ENCODE peak calls at places on chromosomes 3 and 15, in nine cellular contexts. X is AG08395; M is HS-27A; E is mucosa of gallbladder; G is HT-29; L is stimulated activated CD4-positive, alpha-beta T cell treated with anti-CD3 and anti-CD28 coated beads, TNF-alpha, amount 100 ng/mL, for 4 hours; B is central memory CD4-positive, alpha-beta T cell; C is DMS53; Q is lower lobe of right lung. Z is an unnamed sample.

GRCh38 chr15:101124731-101125558 is 126.9 kb downstream of the CHSY1 start:
- DNase-seq in Q (no peak), E (no peak), L (no peak), M (peak), C (no peak), G (no peak), X (peak), B (no peak), Z (no peak)

GRCh38 chr15:31481157-31481556 is 154.5 kb downstream of the KLF13 start:
- DNase-seq in M (no peak), X (no peak), E (no peak), B (no peak), Q (no peak), C (no peak), G (no peak), L (no peak), Z (no peak)

GRCh38 chr3:27353221-27353620 is 16.0 kb downstream of the NEK10 start:
- DNase-seq in B (no peak), Q (no peak), X (no peak), C (no peak), M (no peak), G (no peak), L (no peak), E (no peak), Z (no peak)

GRCh38 chr3:9876991-9877390 is 3.1 kb downstream of the CIDEC start:
- DNase-seq in M (no peak), B (no peak), L (no peak), E (no peak), X (no peak), Q (no peak), G (no peak), C (no peak), Z (no peak)

GRCh38 chr3:192887047-192887446 is 30.6 kb downstream of the MB21D2 start:
- DNase-seq in X (no peak), E (peak), G (no peak), L (no peak), Q (no peak), M (no peak), C (no peak), B (no peak), Z (peak)

GRCh38 chr3:12004741-12005513 is 739 bp downstream of the SYN2 start:
- DNase-seq in X (no peak), L (no peak), Q (peak), E (no peak), B (no peak), G (no peak), C (peak), M (no peak), Z (no peak)

GRCh38 chr3:16587047-16587702 is 18.0 kb downstream of the DAZL start:
- DNase-seq in L (no peak), E (no peak), C (no peak), G (no peak), B (no peak), Q (no peak), M (no peak), X (peak), Z (no peak)

GRCh38 chr15:59315914-59316428 is 56.7 kb downstream of the MYO1E start:
- DNase-seq in Q (no peak), X (peak), E (no peak), M (peak), G (peak), B (no peak), L (no peak), C (peak), Z (no peak)

GRCh38 chr3:32435911-32436815 is 44.5 kb downstream of the CMTM7 start:
- DNase-seq in B (no peak), L (no peak), G (no peak), E (no peak), X (no peak), C (no peak), Q (no peak), M (no peak), Z (no peak)

GRCh38 chr3:157921767-157922166 is 184.5 kb downstream of the SHOX2 start:
- DNase-seq in L (no peak), X (no peak), E (no peak), G (no peak), B (no peak), Q (no peak), M (no peak), C (no peak), Z (no peak)

GRCh38 chr3:151146071-151146730 is 56.8 kb downstream of the GPR171 start:
- DNase-seq in B (peak), X (peak), E (peak), M (peak), L (peak), G (peak), C (peak), Q (peak), Z (peak)

GRCh38 chr15:68578960-68579935 is at the start of gene CORO2B:
- DNase-seq in M (peak), B (no peak), C (peak), X (peak), E (no peak), Q (no peak), L (no peak), G (no peak), Z (no peak)

GRCh38 chr3:172307143-172307560 is 141.1 kb downstream of the GHSR start:
- DNase-seq in M (no peak), Q (no peak), G (peak), C (no peak), L (no peak), E (no peak), X (no peak), B (no peak), Z (peak)

GRCh38 chr3:187291512-187292132 is at the start of gene MASP1:
- DNase-seq in B (no peak), X (peak), Q (no peak), C (no peak), M (no peak), E (no peak), G (no peak), L (no peak), Z (no peak)

GRCh38 chr3:23455775-23456174 is 252.6 kb downstream of the UBE2E2 start:
- DNase-seq in M (no peak), Q (no peak), X (peak), C (no peak), G (no peak), B (no peak), E (no peak), L (no peak), Z (no peak)

GRCh38 chr15:63014578-63014977 is 28.0 kb upstream of the TPM1 start:
- DNase-seq in B (no peak), L (no peak), G (no peak), Q (no peak), M (no peak), E (no peak), X (no peak), C (no peak), Z (no peak)